ENCODE peak calls at places on chromosome 2, in four cellular contexts. C is GM23248, O is neural progenitor cell, L is HCT116. Z is an unnamed sample.

GRCh38 chr2:210428415-210429179 is 48.0 kb downstream of the LANCL1 start:
- DNase-seq in L (no peak), C (peak; percentile 2), O (no peak), Z (no peak)

GRCh38 chr2:72887032-72887835 is at the start of gene SPR:
- DNase-seq in O (peak; percentile 76), C (peak; percentile 88), L (peak; percentile 43), Z (no peak)

GRCh38 chr2:209790066-209790728 is 18.6 kb downstream of the UNC80 start:
- DNase-seq in L (no peak), O (no peak), C (no peak), Z (no peak)

GRCh38 chr2:175619179-175619578 is 382.9 kb downstream of the LNPK start:
- DNase-seq in L (no peak), C (no peak), O (no peak), Z (no peak)

GRCh38 chr2:99810241-99810640 is 320.4 kb upstream of the REV1 start:
- DNase-seq in O (no peak), C (no peak), L (no peak), Z (no peak)

GRCh38 chr2:160402997-160403979 is 90.3 kb downstream of the RBMS1 start:
- DNase-seq in O (peak; percentile 57), C (peak; percentile 87), L (peak; percentile 19), Z (no peak)

GRCh38 chr2:9573013-9573708 is 17.5 kb upstream of the ADAM17 start:
- DNase-seq in L (no peak), O (no peak), C (peak; percentile 41), Z (no peak)

GRCh38 chr2:138974651-138975050 is 194.5 kb upstream of the NXPH2 start:
- DNase-seq in O (no peak), C (no peak), L (no peak), Z (no peak)

GRCh38 chr2:62307469-62308389 is 111.8 kb downstream of the B3GNT2 start:
- DNase-seq in L (no peak), C (no peak), O (no peak), Z (no peak)

GRCh38 chr2:193868833-193869232 is 1674.1 kb upstream of the TMEFF2 start:
- DNase-seq in O (no peak), L (no peak), C (peak; percentile 10), Z (no peak)

GRCh38 chr2:188870289-188870688 is 103.9 kb upstream of the COL3A1 start:
- DNase-seq in O (no peak), C (peak; percentile 95), L (no peak), Z (no peak)
- H2AFZ ChIP-seq in O (no peak overlapping the region), C (peak overlapping the region; percentile 38), L (no peak overlapping the region), Z (no peak overlapping the region)

GRCh38 chr2:12539771-12540170 is 177.0 kb upstream of the TRIB2 start:
- DNase-seq in L (no peak), C (no peak), O (no peak), Z (no peak)
- H2AFZ ChIP-seq in L (no peak overlapping the region), C (no peak overlapping the region), O (no peak overlapping the region), Z (no peak overlapping the region)

DNA sequence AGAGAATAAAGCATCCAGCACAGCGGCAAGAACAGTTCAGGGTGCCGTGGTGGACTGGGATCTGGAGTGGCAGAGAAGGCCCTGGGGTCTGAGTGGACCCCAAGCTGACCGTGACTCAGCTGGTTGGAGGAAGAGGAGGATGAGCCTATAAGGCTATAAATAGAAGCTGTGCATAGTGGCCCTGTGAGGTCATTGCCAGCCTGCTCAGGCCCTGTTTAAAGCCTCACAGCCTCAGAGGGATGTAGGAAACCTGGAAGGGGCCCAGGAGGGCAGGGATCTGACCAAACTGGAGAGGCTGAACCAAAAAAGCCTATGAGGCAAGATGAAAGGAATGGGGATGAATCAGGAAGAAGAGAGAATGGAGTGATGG is 11.3 kb upstream of the DES start:
- DNase-seq in C (peak; percentile 99), L (no peak), O (no peak), Z (no peak)
- H2AFZ ChIP-seq in C (peak overlapping the region; percentile 39), L (no peak overlapping the region), O (no peak overlapping the region), Z (no peak overlapping the region)

GRCh38 chr2:57479994-57480393 is 566.6 kb upstream of the VRK2 start:
- DNase-seq in L (peak; percentile 18), C (no peak), O (no peak), Z (no peak)

GRCh38 chr2:57475391-57475790 is 571.2 kb upstream of the VRK2 start:
- DNase-seq in C (no peak), L (no peak), O (no peak), Z (no peak)
- H2AFZ ChIP-seq in C (no peak overlapping the region), L (no peak overlapping the region), O (no peak overlapping the region), Z (no peak overlapping the region)

DNA sequence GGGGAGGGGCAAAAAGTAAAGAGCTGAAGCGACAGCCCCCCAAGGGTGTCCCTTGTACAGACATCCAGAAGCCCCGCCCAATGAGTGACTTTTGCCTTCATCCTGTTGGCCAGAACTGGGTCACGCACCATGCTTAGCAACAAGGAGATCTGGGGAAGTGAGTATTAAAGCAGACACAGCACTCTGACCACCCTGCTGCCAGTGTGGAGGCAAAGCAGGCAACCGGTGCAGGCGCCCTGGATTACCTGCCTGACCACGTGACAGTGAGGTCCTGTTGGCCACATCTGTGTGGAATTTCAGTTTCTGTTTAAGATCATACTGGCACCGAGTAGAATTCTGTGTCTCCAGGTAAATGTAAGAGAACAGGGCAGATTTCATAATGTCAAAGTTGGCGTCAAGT is 21.6 kb upstream of the BIN1 start:
- DNase-seq in O (peak; percentile 91), L (peak; percentile 77), C (no peak), Z (peak; percentile 76)
- H2AFZ ChIP-seq in O (no peak overlapping the region), L (peak overlapping the region; percentile 89), C (no peak overlapping the region), Z (peak overlapping the region; percentile 56)

DNA sequence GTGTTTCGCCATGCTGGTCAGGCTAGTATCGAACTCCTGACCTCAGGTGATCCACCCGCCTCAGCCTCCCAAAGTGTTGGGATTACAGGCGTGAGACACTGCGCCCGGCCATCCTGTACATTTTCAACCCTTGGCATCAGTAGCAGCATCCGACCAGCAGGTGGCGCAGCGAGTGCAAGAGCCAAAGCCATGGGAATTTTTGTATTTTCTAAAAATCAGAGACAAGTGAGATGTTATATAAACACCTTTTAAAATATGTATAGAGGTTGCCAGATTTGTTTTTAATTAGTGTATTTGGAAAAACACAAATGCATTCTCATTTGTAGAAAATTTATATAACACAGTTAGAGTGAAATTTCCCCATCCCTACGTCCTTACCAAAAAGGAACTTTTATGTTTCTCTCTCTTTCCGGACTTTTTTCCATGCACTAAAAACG is 36.8 kb downstream of the MOGAT1 start:
- DNase-seq in L (peak; percentile 64), C (peak; percentile 84), O (peak; percentile 79), Z (peak; percentile 76)
- H2AFZ ChIP-seq in L (peak overlapping the region; percentile 73), C (peak overlapping the region; percentile 38), O (no peak overlapping the region), Z (no peak overlapping the region)

Z was measured in OCI-LY7.